ENCODE peak calls at places on chromosome 18, in six cellular contexts. L is GM23248, D is MM.1S, A is SK-N-SH, F is Karpas-422, Q is HCT116. K is an unnamed sample. For H3K4me1 and H3K9me2, the result is how much of the 10 kb centered on the place peaks cover.

GRCh38 chr18:62883937-62884735 is 168.8 kb downstream of the PHLPP1 start:
- DNase-seq in L (no peak), D (no peak), A (no peak), F (no peak), Q (no peak), K (peak)

GRCh38 chr18:32383040-32383819 is 87.5 kb downstream of the GAREM1 start:
- DNase-seq in L (peak), D (no peak), A (no peak), F (no peak), Q (peak), K (peak)

GRCh38 chr18:394997-395383 is 105.5 kb downstream of the COLEC12 start:
- DNase-seq in L (peak), D (no peak), A (no peak), F (no peak), Q (no peak), K (no peak)

GRCh38 chr18:6088432-6088831 is 193.1 kb upstream of the TMEM200C start:
- DNase-seq in L (no peak), D (no peak), A (no peak), F (no peak), Q (no peak), K (no peak)

GRCh38 chr18:30992231-30992630 is 50.3 kb downstream of the DSC3 start:
- DNase-seq in L (no peak), D (no peak), A (no peak), F (no peak), Q (no peak), K (peak)

GRCh38 chr18:32771871-32772499 is 838 bp downstream of the KLHL14 start:
- DNase-seq in L (peak), D (no peak), A (peak), F (peak), Q (no peak), K (no peak)

GRCh38 chr18:22166070-22166972 is 3.1 kb upstream of the GATA6 start:
- DNase-seq in L (no peak), D (no peak), A (peak), F (no peak), Q (no peak), K (no peak)

GRCh38 chr18:23401400-23402347 is 51.4 kb upstream of the RIOK3 start:
- DNase-seq in L (no peak), D (no peak), A (no peak), F (no peak), Q (no peak), K (no peak)

GRCh38 chr18:49582579-49582978 is 20.7 kb downstream of the LIPG start:
- DNase-seq in L (peak), D (no peak), A (no peak), F (peak), Q (no peak), K (no peak)

GRCh38 chr18:56891870-56892269 is 240.7 kb downstream of the WDR7 start:
- DNase-seq in L (no peak), D (no peak), A (no peak), F (no peak), Q (no peak), K (no peak)

GRCh38 chr18:48882379-48882778 is 68.4 kb downstream of the SMAD7 start:
- DNase-seq in L (no peak), D (no peak), A (no peak), F (no peak), Q (no peak), K (no peak)

DNA sequence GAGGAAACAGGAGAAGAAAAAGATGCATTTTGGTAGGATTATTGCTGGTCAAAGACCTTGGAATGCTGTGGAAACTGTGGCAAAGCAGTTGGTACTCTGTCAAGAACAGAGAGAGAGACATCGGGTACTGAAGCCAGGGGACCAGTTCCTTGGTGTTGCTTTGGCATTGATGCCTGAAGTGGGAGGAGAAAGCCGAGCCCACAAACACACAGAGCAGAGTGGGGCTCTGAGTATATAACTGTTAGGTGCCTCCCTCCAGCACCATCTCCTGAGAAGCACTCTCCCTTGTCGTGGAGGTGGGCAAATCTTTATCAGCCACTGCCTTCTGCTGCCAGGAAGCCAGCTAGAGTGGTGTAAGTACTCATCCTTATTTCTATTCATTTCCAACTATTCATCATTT is at the start of gene SLC14A1:
- DNase-seq in L (no peak), D (no peak), A (no peak), F (no peak), Q (no peak), K (no peak)
- H3K4me1 ChIP-seq in L (under half), D (under half), A (under half), F (under half), Q (under half), K (under half)

GRCh38 chr18:42069036-42069435 is 114.0 kb downstream of the PIK3C3 start:
- DNase-seq in L (no peak), D (no peak), A (no peak), F (peak), Q (no peak), K (peak)

GRCh38 chr18:42072407-42072806 is 117.4 kb downstream of the PIK3C3 start:
- DNase-seq in L (peak), D (no peak), A (no peak), F (no peak), Q (no peak), K (no peak)

GRCh38 chr18:42067527-42067926 is 112.5 kb downstream of the PIK3C3 start:
- DNase-seq in L (no peak), D (no peak), A (no peak), F (no peak), Q (no peak), K (no peak)

GRCh38 chr18:42064109-42064508 is 109.1 kb downstream of the PIK3C3 start:
- DNase-seq in L (peak), D (no peak), A (no peak), F (no peak), Q (no peak), K (no peak)

GRCh38 chr18:42068030-42068429 is 113.0 kb downstream of the PIK3C3 start:
- DNase-seq in L (no peak), D (no peak), A (no peak), F (no peak), Q (no peak), K (no peak)
- H3K9ac ChIP-seq in L (no peak), D (no peak), A (no peak), F (no peak), Q (no peak), K (no peak)

DNA sequence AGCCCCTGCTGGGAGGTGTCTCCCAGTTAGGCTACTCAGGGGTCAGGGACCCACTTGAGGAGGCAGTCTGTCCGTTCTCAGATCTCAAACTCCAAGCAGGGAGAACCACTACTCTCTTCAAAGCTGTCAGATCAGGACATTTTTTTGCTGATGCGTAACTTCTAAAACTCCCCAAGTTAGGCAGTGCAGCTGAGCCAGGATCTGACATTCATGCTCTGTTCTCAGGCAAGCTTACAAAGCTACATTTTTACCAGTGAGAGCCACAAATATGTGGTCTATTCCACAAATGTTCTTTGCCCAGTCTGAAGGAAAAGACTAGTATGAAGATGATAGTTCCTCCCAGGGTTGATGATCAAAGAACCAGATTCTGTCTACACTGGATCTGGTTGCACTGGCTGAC is 184.1 kb downstream of the MTCL1 start:
- DNase-seq in L (peak), D (no peak), A (no peak), F (no peak), Q (no peak), K (no peak)
- H3K9me2 ChIP-seq in L (under half), D (under half), A (under half), F (under half), Q (under half), K (under half)

DNA sequence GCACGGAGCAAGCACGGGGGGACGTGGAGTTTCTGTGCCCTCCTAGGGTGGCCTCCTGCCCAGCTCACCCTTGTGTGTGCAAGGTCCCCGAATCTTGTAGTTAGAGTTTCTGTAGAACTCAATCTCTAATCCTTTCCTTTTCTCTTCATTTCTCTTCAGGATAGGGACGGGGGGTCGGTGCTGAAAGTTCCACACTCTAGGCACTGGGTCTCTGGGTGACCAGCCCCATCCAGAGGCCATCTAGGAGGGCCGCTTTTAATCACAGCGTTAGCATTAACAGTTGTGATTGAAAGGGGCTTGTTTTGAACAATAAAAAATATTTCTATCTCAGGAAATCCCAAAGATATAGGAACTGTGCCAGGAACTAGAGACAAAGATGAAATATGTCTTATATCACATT is 10.5 kb downstream of the SOCS6 start:
- DNase-seq in L (no peak), D (no peak), A (no peak), F (no peak), Q (no peak), K (no peak)
- H3K4me1 ChIP-seq in L (half or more), D (under half), A (under half), F (under half), Q (half or more), K (under half)

GRCh38 chr18:78814321-78814720 is 165.3 kb upstream of the SALL3 start:
- DNase-seq in L (no peak), D (no peak), A (no peak), F (no peak), Q (no peak), K (no peak)

GRCh38 chr18:78812067-78812466 is 167.6 kb upstream of the SALL3 start:
- DNase-seq in L (no peak), D (no peak), A (no peak), F (no peak), Q (no peak), K (no peak)

GRCh38 chr18:78813898-78814297 is 165.7 kb upstream of the SALL3 start:
- DNase-seq in L (no peak), D (no peak), A (no peak), F (no peak), Q (no peak), K (no peak)

GRCh38 chr18:78814766-78815165 is 164.9 kb upstream of the SALL3 start:
- DNase-seq in L (no peak), D (no peak), A (no peak), F (no peak), Q (no peak), K (no peak)

GRCh38 chr18:78813156-78813555 is 166.5 kb upstream of the SALL3 start:
- DNase-seq in L (no peak), D (no peak), A (no peak), F (no peak), Q (no peak), K (no peak)
- H3K9ac ChIP-seq in L (no peak), D (no peak), A (no peak), F (no peak), Q (no peak), K (no peak)